ENCODE peak calls at places on chromosomes 12 and 14, in nine cellular contexts. One of them, this sample, is unnamed.

GRCh38 chr12:86801439-86801838 is 545.2 kb upstream of the MGAT4C start:
- DNase-seq in RWPE2: no peak
- DNase-seq in right cardiac atrium: no peak
- DNase-seq in CD8-positive, alpha-beta memory T cell: no peak
- DNase-seq in substantia nigra: no peak
- DNase-seq in testis: no peak
- DNase-seq in IMR-90: no peak
- DNase-seq in K562: no peak
- DNase-seq in WERI-Rb-1: no peak
- DNase-seq in this sample: no peak

GRCh38 chr14:80764496-80764895 is 177.0 kb downstream of the CEP128 start:
- DNase-seq in WERI-Rb-1: no peak
- DNase-seq in K562: no peak
- DNase-seq in right cardiac atrium: no peak
- DNase-seq in IMR-90: peak; percentile 34
- DNase-seq in testis: no peak
- DNase-seq in substantia nigra: no peak
- DNase-seq in RWPE2: no peak
- DNase-seq in CD8-positive, alpha-beta memory T cell: no peak
- DNase-seq in this sample: no peak

GRCh38 chr14:89451229-89451628 is 34.2 kb upstream of the FOXN3 start:
- DNase-seq in substantia nigra: no peak
- DNase-seq in K562: no peak
- DNase-seq in CD8-positive, alpha-beta memory T cell: no peak
- DNase-seq in right cardiac atrium: no peak
- DNase-seq in WERI-Rb-1: no peak
- DNase-seq in testis: no peak
- DNase-seq in RWPE2: no peak
- DNase-seq in IMR-90: no peak
- DNase-seq in this sample: no peak

GRCh38 chr12:15700595-15700994 is 88.6 kb downstream of the EPS8 start:
- DNase-seq in CD8-positive, alpha-beta memory T cell: no peak
- DNase-seq in testis: no peak
- DNase-seq in IMR-90: peak; percentile 95
- DNase-seq in substantia nigra: no peak
- DNase-seq in WERI-Rb-1: no peak
- DNase-seq in K562: peak; percentile 4
- DNase-seq in right cardiac atrium: no peak
- DNase-seq in RWPE2: no peak
- DNase-seq in this sample: no peak

GRCh38 chr12:28239918-28240317 is 49.7 kb downstream of the CCDC91 start:
- DNase-seq in substantia nigra: no peak
- DNase-seq in testis: no peak
- DNase-seq in K562: no peak
- DNase-seq in IMR-90: no peak
- DNase-seq in right cardiac atrium: no peak
- DNase-seq in CD8-positive, alpha-beta memory T cell: no peak
- DNase-seq in RWPE2: no peak
- DNase-seq in WERI-Rb-1: no peak
- DNase-seq in this sample: no peak

GRCh38 chr12:69846976-69847375 is 21.9 kb downstream of the MYRFL start:
- DNase-seq in CD8-positive, alpha-beta memory T cell: no peak
- DNase-seq in IMR-90: no peak
- DNase-seq in right cardiac atrium: no peak
- DNase-seq in WERI-Rb-1: no peak
- DNase-seq in substantia nigra: no peak
- DNase-seq in K562: no peak
- DNase-seq in testis: no peak
- DNase-seq in RWPE2: no peak
- DNase-seq in this sample: no peak

GRCh38 chr12:132259872-132260695 is 69.3 kb downstream of the GALNT9 start:
- DNase-seq in CD8-positive, alpha-beta memory T cell: no peak
- DNase-seq in K562: no peak
- DNase-seq in substantia nigra: no peak
- DNase-seq in RWPE2: no peak
- DNase-seq in testis: no peak
- DNase-seq in IMR-90: no peak
- DNase-seq in right cardiac atrium: no peak
- DNase-seq in WERI-Rb-1: no peak
- DNase-seq in this sample: no peak

GRCh38 chr14:59337151-59337611 is 128.0 kb downstream of the GPR135 start:
- DNase-seq in CD8-positive, alpha-beta memory T cell: no peak
- DNase-seq in testis: peak; percentile 42
- DNase-seq in WERI-Rb-1: no peak
- DNase-seq in IMR-90: no peak
- DNase-seq in K562: no peak
- DNase-seq in substantia nigra: no peak
- DNase-seq in RWPE2: no peak
- DNase-seq in right cardiac atrium: peak; percentile 77
- DNase-seq in this sample: no peak

GRCh38 chr12:28872654-28873268 is 276.3 kb upstream of the FAR2 start:
- DNase-seq in K562: peak; percentile 67
- DNase-seq in WERI-Rb-1: peak; percentile 72
- DNase-seq in RWPE2: no peak
- DNase-seq in testis: peak; percentile 70
- DNase-seq in right cardiac atrium: peak; percentile 20
- DNase-seq in substantia nigra: peak; percentile 56
- DNase-seq in IMR-90: peak; percentile 67
- DNase-seq in CD8-positive, alpha-beta memory T cell: no peak
- DNase-seq in this sample: peak; percentile 42

GRCh38 chr14:67882973-67883372 is 63.4 kb downstream of the RAD51B start:
- DNase-seq in K562: peak; percentile 13
- DNase-seq in CD8-positive, alpha-beta memory T cell: no peak
- DNase-seq in right cardiac atrium: no peak
- DNase-seq in WERI-Rb-1: no peak
- DNase-seq in IMR-90: no peak
- DNase-seq in testis: no peak
- DNase-seq in RWPE2: no peak
- DNase-seq in substantia nigra: no peak
- DNase-seq in this sample: no peak

GRCh38 chr14:29643415-29644206 is 284.0 kb downstream of the PRKD1 start:
- DNase-seq in IMR-90: peak; percentile 60
- DNase-seq in right cardiac atrium: no peak
- DNase-seq in WERI-Rb-1: no peak
- DNase-seq in substantia nigra: no peak
- DNase-seq in testis: no peak
- DNase-seq in RWPE2: no peak
- DNase-seq in K562: peak; percentile 40
- DNase-seq in CD8-positive, alpha-beta memory T cell: no peak
- DNase-seq in this sample: no peak

GRCh38 chr12:103955811-103956514 is 9.7 kb upstream of the TDG start:
- DNase-seq in IMR-90: peak; percentile 58
- DNase-seq in CD8-positive, alpha-beta memory T cell: no peak
- DNase-seq in testis: no peak
- DNase-seq in substantia nigra: no peak
- DNase-seq in WERI-Rb-1: no peak
- DNase-seq in right cardiac atrium: no peak
- DNase-seq in RWPE2: no peak
- DNase-seq in K562: no peak
- DNase-seq in this sample: peak; percentile 27

GRCh38 chr14:22432348-22432976 is 156.6 kb downstream of the DAD1 start:
- DNase-seq in K562: peak; percentile 20
- DNase-seq in WERI-Rb-1: no peak
- DNase-seq in IMR-90: peak; percentile 84
- DNase-seq in CD8-positive, alpha-beta memory T cell: no peak
- DNase-seq in testis: peak; percentile 57
- DNase-seq in right cardiac atrium: no peak
- DNase-seq in RWPE2: no peak
- DNase-seq in substantia nigra: peak; percentile 12
- DNase-seq in this sample: peak; percentile 77

GRCh38 chr14:77965919-77966435 is 166.1 kb downstream of the ADCK1 start:
- DNase-seq in K562: peak; percentile 27
- DNase-seq in substantia nigra: peak; percentile 38
- DNase-seq in IMR-90: peak; percentile 8
- DNase-seq in CD8-positive, alpha-beta memory T cell: no peak
- DNase-seq in RWPE2: no peak
- DNase-seq in testis: peak; percentile 22
- DNase-seq in right cardiac atrium: no peak
- DNase-seq in WERI-Rb-1: no peak
- DNase-seq in this sample: no peak

GRCh38 chr12:9730591-9730990 is 2.3 kb downstream of the CLECL1 start:
- DNase-seq in K562: no peak
- DNase-seq in RWPE2: no peak
- DNase-seq in testis: no peak
- DNase-seq in right cardiac atrium: no peak
- DNase-seq in WERI-Rb-1: no peak
- DNase-seq in IMR-90: no peak
- DNase-seq in substantia nigra: no peak
- DNase-seq in CD8-positive, alpha-beta memory T cell: no peak
- DNase-seq in this sample: no peak

GRCh38 chr12:6224550-6224949 is 24.4 kb downstream of the CD9 start:
- DNase-seq in right cardiac atrium: peak; percentile 64
- DNase-seq in K562: no peak
- DNase-seq in RWPE2: no peak
- DNase-seq in substantia nigra: peak; percentile 95
- DNase-seq in IMR-90: no peak
- DNase-seq in CD8-positive, alpha-beta memory T cell: no peak
- DNase-seq in WERI-Rb-1: no peak
- DNase-seq in testis: no peak
- DNase-seq in this sample: no peak

GRCh38 chr12:107570721-107571120 is 114.9 kb upstream of the PWP1 start:
- DNase-seq in WERI-Rb-1: no peak
- DNase-seq in testis: no peak
- DNase-seq in IMR-90: peak; percentile 67
- DNase-seq in K562: no peak
- DNase-seq in right cardiac atrium: no peak
- DNase-seq in RWPE2: no peak
- DNase-seq in CD8-positive, alpha-beta memory T cell: no peak
- DNase-seq in substantia nigra: no peak
- DNase-seq in this sample: peak; percentile 21

GRCh38 chr14:53850714-53851296 is 105.8 kb downstream of the BMP4 start:
- DNase-seq in substantia nigra: no peak
- DNase-seq in testis: no peak
- DNase-seq in IMR-90: peak; percentile 39
- DNase-seq in CD8-positive, alpha-beta memory T cell: no peak
- DNase-seq in WERI-Rb-1: no peak
- DNase-seq in K562: no peak
- DNase-seq in RWPE2: no peak
- DNase-seq in right cardiac atrium: no peak
- DNase-seq in this sample: no peak

GRCh38 chr12:53224897-53225634 is 6.9 kb downstream of the RARG start:
- DNase-seq in testis: no peak
- DNase-seq in WERI-Rb-1: no peak
- DNase-seq in right cardiac atrium: no peak
- DNase-seq in IMR-90: no peak
- DNase-seq in CD8-positive, alpha-beta memory T cell: no peak
- DNase-seq in K562: no peak
- DNase-seq in substantia nigra: no peak
- DNase-seq in RWPE2: no peak
- DNase-seq in this sample: no peak
- H3K27ac ChIP-seq in testis: no peak overlapping the region
- H3K27ac ChIP-seq in WERI-Rb-1: peak overlapping the region; percentile 70
- H3K27ac ChIP-seq in right cardiac atrium: no peak overlapping the region
- H3K27ac ChIP-seq in IMR-90: peak overlapping the region; percentile 37
- H3K27ac ChIP-seq in CD8-positive, alpha-beta memory T cell: no peak overlapping the region
- H3K27ac ChIP-seq in K562: no peak overlapping the region
- H3K27ac ChIP-seq in substantia nigra: peak overlapping the region; percentile 42
- H3K27ac ChIP-seq in RWPE2: peak overlapping the region; percentile 96
- H3K27ac ChIP-seq in this sample: no peak overlapping the region

GRCh38 chr12:53568428-53569173 is 57.6 kb downstream of the ATF7 start:
- DNase-seq in WERI-Rb-1: no peak
- DNase-seq in testis: no peak
- DNase-seq in CD8-positive, alpha-beta memory T cell: no peak
- DNase-seq in substantia nigra: no peak
- DNase-seq in K562: no peak
- DNase-seq in right cardiac atrium: no peak
- DNase-seq in IMR-90: no peak
- DNase-seq in RWPE2: no peak
- DNase-seq in this sample: no peak
- H3K27ac ChIP-seq in WERI-Rb-1: no peak overlapping the region
- H3K27ac ChIP-seq in testis: peak overlapping the region; percentile 47
- H3K27ac ChIP-seq in CD8-positive, alpha-beta memory T cell: no peak overlapping the region
- H3K27ac ChIP-seq in substantia nigra: no peak overlapping the region
- H3K27ac ChIP-seq in K562: no peak overlapping the region
- H3K27ac ChIP-seq in right cardiac atrium: no peak overlapping the region
- H3K27ac ChIP-seq in IMR-90: no peak overlapping the region
- H3K27ac ChIP-seq in RWPE2: peak overlapping the region; percentile 4
- H3K27ac ChIP-seq in this sample: no peak overlapping the region

GRCh38 chr14:102058931-102059330 is 27.9 kb downstream of the HSP90AA1 start:
- DNase-seq in substantia nigra: no peak
- DNase-seq in WERI-Rb-1: no peak
- DNase-seq in IMR-90: no peak
- DNase-seq in K562: no peak
- DNase-seq in RWPE2: no peak
- DNase-seq in CD8-positive, alpha-beta memory T cell: no peak
- DNase-seq in right cardiac atrium: no peak
- DNase-seq in testis: no peak
- DNase-seq in this sample: no peak

GRCh38 chr14:102055181-102055901 is 31.5 kb downstream of the HSP90AA1 start:
- DNase-seq in CD8-positive, alpha-beta memory T cell: no peak
- DNase-seq in right cardiac atrium: peak; percentile 29
- DNase-seq in WERI-Rb-1: peak; percentile 56
- DNase-seq in RWPE2: peak; percentile 80
- DNase-seq in K562: no peak
- DNase-seq in testis: no peak
- DNase-seq in substantia nigra: no peak
- DNase-seq in IMR-90: peak; percentile 83
- DNase-seq in this sample: no peak

GRCh38 chr14:102057480-102058114 is 29.2 kb downstream of the HSP90AA1 start:
- DNase-seq in WERI-Rb-1: no peak
- DNase-seq in substantia nigra: no peak
- DNase-seq in testis: no peak
- DNase-seq in CD8-positive, alpha-beta memory T cell: no peak
- DNase-seq in right cardiac atrium: no peak
- DNase-seq in IMR-90: no peak
- DNase-seq in RWPE2: no peak
- DNase-seq in K562: no peak
- DNase-seq in this sample: no peak

GRCh38 chr14:102056694-102057442 is 30.0 kb downstream of the HSP90AA1 start:
- DNase-seq in testis: no peak
- DNase-seq in RWPE2: no peak
- DNase-seq in substantia nigra: no peak
- DNase-seq in right cardiac atrium: no peak
- DNase-seq in CD8-positive, alpha-beta memory T cell: no peak
- DNase-seq in K562: no peak
- DNase-seq in IMR-90: no peak
- DNase-seq in WERI-Rb-1: no peak
- DNase-seq in this sample: no peak

GRCh38 chr14:102058146-102058545 is 28.7 kb downstream of the HSP90AA1 start:
- DNase-seq in WERI-Rb-1: no peak
- DNase-seq in substantia nigra: no peak
- DNase-seq in CD8-positive, alpha-beta memory T cell: no peak
- DNase-seq in RWPE2: no peak
- DNase-seq in K562: no peak
- DNase-seq in testis: no peak
- DNase-seq in right cardiac atrium: no peak
- DNase-seq in IMR-90: no peak
- DNase-seq in this sample: no peak
- H3K27ac ChIP-seq in WERI-Rb-1: no peak overlapping the region
- H3K27ac ChIP-seq in substantia nigra: no peak overlapping the region
- H3K27ac ChIP-seq in CD8-positive, alpha-beta memory T cell: no peak overlapping the region
- H3K27ac ChIP-seq in RWPE2: no peak overlapping the region
- H3K27ac ChIP-seq in K562: no peak overlapping the region
- H3K27ac ChIP-seq in testis: no peak overlapping the region
- H3K27ac ChIP-seq in right cardiac atrium: no peak overlapping the region
- H3K27ac ChIP-seq in IMR-90: no peak overlapping the region
- H3K27ac ChIP-seq in this sample: no peak overlapping the region

DNA sequence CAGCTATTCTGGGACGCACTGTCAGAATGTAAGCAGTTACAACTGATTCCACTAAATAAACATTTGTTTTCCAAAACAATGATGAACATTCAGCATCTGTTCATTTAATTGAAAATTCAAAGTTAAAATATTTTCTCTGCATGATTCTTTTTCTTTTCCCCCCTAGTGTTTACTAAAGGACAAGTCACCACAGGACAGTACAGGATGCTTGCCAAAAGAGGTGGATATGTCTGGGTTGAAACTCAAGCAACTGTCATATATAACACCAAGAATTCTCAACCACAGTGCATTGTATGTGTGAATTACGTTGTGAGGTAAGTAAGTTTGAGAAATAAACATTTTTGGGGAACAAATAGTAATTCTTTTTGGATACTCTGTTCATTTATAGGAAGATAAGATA is 28.2 kb upstream of the SNAPC1 start:
- DNase-seq in RWPE2: no peak
- DNase-seq in testis: no peak
- DNase-seq in K562: no peak
- DNase-seq in CD8-positive, alpha-beta memory T cell: no peak
- DNase-seq in WERI-Rb-1: no peak
- DNase-seq in substantia nigra: no peak
- DNase-seq in IMR-90: no peak
- DNase-seq in right cardiac atrium: no peak
- DNase-seq in this sample: no peak
- H3K27ac ChIP-seq in RWPE2: peak overlapping the region; percentile 46
- H3K27ac ChIP-seq in testis: no peak overlapping the region
- H3K27ac ChIP-seq in K562: no peak overlapping the region
- H3K27ac ChIP-seq in CD8-positive, alpha-beta memory T cell: no peak overlapping the region
- H3K27ac ChIP-seq in WERI-Rb-1: no peak overlapping the region
- H3K27ac ChIP-seq in substantia nigra: no peak overlapping the region
- H3K27ac ChIP-seq in IMR-90: no peak overlapping the region
- H3K27ac ChIP-seq in right cardiac atrium: no peak overlapping the region
- H3K27ac ChIP-seq in this sample: no peak overlapping the region